ENCODE peak calls at places on chromosome 1, in five cellular contexts. E is stomach, W is IMR-90, Q is breast epithelium, G is spleen. A is an unnamed sample.

GRCh38 chr1:10339815-10340214 is 59.0 kb upstream of the PGD start:
- DNase-seq in W (peak), E (peak), Q (no peak), G (no peak), A (peak)

GRCh38 chr1:115980998-115981993 is 5.0 kb downstream of the SLC22A15 start:
- DNase-seq in E (no peak), Q (no peak), W (peak), G (no peak), A (peak)

GRCh38 chr1:12469493-12469892 is 148.5 kb downstream of the DHRS3 start:
- DNase-seq in Q (no peak), E (no peak), G (no peak), W (no peak), A (no peak)

GRCh38 chr1:2528966-2529750 is 905 bp downstream of the HES5 start:
- DNase-seq in Q (no peak), G (no peak), E (no peak), W (no peak), A (peak)

GRCh38 chr1:182244451-182244850 is 147.1 kb downstream of the GLUL start:
- DNase-seq in G (no peak), W (no peak), E (no peak), Q (no peak), A (no peak)

GRCh38 chr1:212668477-212668876 is 31.2 kb downstream of the BATF3 start:
- DNase-seq in W (no peak), Q (no peak), G (no peak), E (no peak), A (no peak)

GRCh38 chr1:116460261-116460660 is 87.2 kb downstream of the ATP1A1 start:
- DNase-seq in G (no peak), Q (no peak), E (no peak), W (no peak), A (no peak)

GRCh38 chr1:111366256-111366655 is 61.3 kb downstream of the OVGP1 start:
- DNase-seq in Q (no peak), W (peak), E (no peak), G (no peak), A (no peak)

GRCh38 chr1:52552505-52553371 is at the start of gene TUT4:
- DNase-seq in Q (peak), W (peak), G (peak), E (peak), A (peak)
- TF ChIP-seq POLR2A in Q (no peak), W (no peak), G (no peak), E (no peak), A (peak)

GRCh38 chr1:30894508-30894973 is 14.0 kb downstream of the SDC3 start:
- DNase-seq in W (no peak), Q (no peak), E (no peak), G (no peak), A (no peak)

GRCh38 chr1:30896905-30897304 is 11.7 kb downstream of the SDC3 start:
- DNase-seq in G (no peak), E (no peak), Q (no peak), W (no peak), A (no peak)

GRCh38 chr1:30895382-30895941 is 13.1 kb downstream of the SDC3 start:
- DNase-seq in E (no peak), G (no peak), Q (no peak), W (no peak), A (no peak)

GRCh38 chr1:30898031-30898815 is 10.3 kb downstream of the SDC3 start:
- DNase-seq in W (no peak), Q (no peak), G (peak), E (no peak), A (no peak)

DNA sequence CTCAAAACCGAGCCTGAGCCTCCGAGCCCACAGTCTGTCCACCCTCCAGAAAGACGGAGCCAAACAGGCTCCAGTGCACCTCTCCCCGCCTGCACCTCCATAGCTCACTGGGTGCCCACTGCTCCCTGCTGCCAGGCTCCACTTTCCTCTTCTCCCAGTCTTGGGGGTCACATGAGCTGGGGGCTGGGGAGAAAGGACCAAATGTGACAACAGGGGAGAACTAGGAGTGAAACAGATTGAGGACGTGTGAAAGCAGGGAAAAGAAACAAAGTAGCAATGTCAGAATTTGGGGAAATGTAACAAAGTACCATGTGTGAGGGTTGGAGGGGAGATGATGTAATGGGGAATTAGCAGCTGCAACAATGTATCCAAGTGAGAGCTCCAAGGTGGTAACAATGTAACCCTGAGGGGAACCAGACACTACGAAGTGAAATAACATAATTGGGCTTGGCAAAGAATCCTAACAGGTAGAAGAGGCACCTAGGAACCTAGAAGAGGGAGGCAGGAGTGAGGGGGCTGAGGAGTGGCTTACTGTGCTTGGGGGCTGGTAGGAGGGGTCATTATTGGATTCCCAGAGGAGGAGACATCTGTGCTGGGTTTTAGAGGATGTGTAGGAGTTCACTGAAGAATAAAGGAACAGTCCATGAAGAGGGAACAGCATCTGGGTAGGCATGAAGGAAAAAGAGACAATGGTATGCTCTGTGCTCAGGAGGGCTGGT is 12.5 kb downstream of the SDC3 start:
- DNase-seq in Q (no peak), E (no peak), W (peak), G (no peak), A (no peak)
- H3K27ac ChIP-seq in Q (peak), E (peak), W (peak), G (peak), A (no peak)

GRCh38 chr1:50095716-50096115 is 13.0 kb upstream of the ELAVL4 start:
- DNase-seq in Q (no peak), G (no peak), E (no peak), W (no peak), A (no peak)
- TF ChIP-seq POLR2A in Q (no peak), G (no peak), E (no peak), W (no peak), A (no peak)

GRCh38 chr1:191405417-191405816 is 752.8 kb upstream of the RGS18 start:
- DNase-seq in W (no peak), Q (no peak), E (no peak), G (no peak), A (no peak)
- H3K27ac ChIP-seq in W (no peak), Q (no peak), E (no peak), G (no peak), A (no peak)

GRCh38 chr1:89919174-89919573 is 75.7 kb upstream of the ZNF326 start:
- DNase-seq in E (no peak), Q (no peak), W (no peak), G (no peak), A (no peak)
- TF ChIP-seq POLR2A in E (no peak), Q (no peak), W (no peak), G (no peak), A (no peak)

GRCh38 chr1:25355841-25356395 is 17.8 kb downstream of the TMEM50A start:
- DNase-seq in G (no peak), E (no peak), W (no peak), Q (no peak), A (no peak)

GRCh38 chr1:25356848-25357247 is 18.7 kb downstream of the TMEM50A start:
- DNase-seq in Q (no peak), W (peak), G (no peak), E (no peak), A (no peak)

GRCh38 chr1:25360596-25361581 is 22.8 kb downstream of the TMEM50A start:
- DNase-seq in E (no peak), G (no peak), Q (no peak), W (peak), A (no peak)

GRCh38 chr1:25356441-25356840 is 18.3 kb downstream of the TMEM50A start:
- DNase-seq in G (no peak), Q (no peak), E (no peak), W (no peak), A (no peak)

DNA sequence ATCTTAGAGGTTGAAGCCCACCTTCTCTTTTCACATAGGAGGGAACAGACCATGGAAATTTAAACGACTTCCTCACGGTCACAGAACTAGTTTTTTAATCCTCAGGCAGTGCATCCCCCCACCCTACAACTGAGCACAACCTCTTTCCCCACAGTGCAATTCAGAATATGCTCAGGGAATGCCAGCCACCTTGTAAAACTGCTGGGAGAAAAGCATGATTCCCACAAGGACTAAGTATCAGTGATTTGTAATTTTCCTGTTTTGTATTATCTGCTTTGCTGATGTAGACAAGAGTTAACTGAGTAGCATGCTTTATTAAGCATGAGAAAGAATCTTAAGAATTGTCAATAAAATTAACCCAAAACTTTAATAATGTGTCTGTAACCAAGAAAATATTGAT is 23.8 kb downstream of the TMEM50A start:
- DNase-seq in E (no peak), Q (no peak), G (no peak), W (no peak), A (no peak)
- H3K27ac ChIP-seq in E (no peak), Q (peak), G (peak), W (no peak), A (no peak)

DNA sequence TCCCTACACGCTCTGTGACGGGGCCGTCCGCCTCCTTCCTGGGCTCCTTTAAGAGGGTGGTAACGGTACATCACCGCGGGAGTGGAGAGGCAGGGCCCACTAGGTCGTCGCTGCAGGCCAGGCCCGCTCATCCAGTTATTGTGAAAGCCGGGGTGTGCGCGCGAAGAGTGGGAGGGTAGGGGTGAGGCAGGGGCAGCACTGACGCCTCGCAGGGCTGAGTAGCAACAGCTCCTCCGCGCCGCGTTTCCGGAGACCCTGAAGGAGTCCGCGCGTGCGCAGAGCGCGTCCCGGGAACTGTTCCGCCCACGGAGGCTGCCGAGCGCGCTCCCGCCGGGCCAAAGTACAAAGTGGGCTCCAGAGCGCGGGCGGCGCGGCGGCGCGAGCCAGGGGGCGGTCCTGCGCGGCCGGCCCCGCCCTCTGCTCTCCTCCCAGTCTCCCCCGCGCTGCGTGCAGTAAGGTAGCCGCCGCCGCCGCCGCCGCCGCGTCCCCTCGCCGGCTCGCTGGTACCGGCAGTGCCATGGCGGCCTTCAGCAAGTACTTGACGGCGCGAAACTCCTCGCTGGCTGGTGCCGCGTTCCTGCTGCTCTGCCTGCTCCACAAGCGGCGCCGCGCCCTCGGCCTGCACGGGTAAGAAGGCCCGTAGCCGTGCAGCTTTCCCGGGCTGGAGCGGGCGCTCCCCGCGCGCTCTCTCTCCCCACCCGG is at the start of gene ABCD3:
- DNase-seq in E (peak), W (peak), G (peak), Q (peak), A (peak)
- TF ChIP-seq POLR2A in E (peak), W (peak), G (no peak), Q (peak), A (peak)

A was measured in body of pancreas.